ENCODE peak calls at places on chromosome 20, in nine cellular contexts. D is stimulated activated naive B cell treated with anti-CD40 and anti-IgM and Interleukin-4, amounts not matched to agents 10 μg/mL and 1 μg/mL and 100 μg/mL, for 72 hours; V is iris pigment epithelial cell; R is stimulated activated CD8-positive, alpha-beta memory T cell treated with anti-CD3 and anti-CD28 coated beads, Interleukin-2, amount 100 ng/mL, for 48 hours; C is lower leg skin; M is mesothelial cell of epicardium; G is B cell; O is CD8-positive, alpha-beta T cell; X is fibroblast of mammary gland. S is an unnamed sample.

GRCh38 chr20:625360-625932 is 15.3 kb upstream of the TCF15 start:
- DNase-seq in D (no peak), G (no peak), V (no peak), M (no peak), C (no peak), R (no peak), X (no peak), O (no peak), S (no peak)

GRCh38 chr20:63846938-63847373 is 14.3 kb upstream of the ABHD16B start:
- DNase-seq in O (no peak), V (no peak), M (no peak), G (no peak), R (no peak), X (no peak), D (no peak), C (no peak), S (no peak)

GRCh38 chr20:62900052-62900691 is 26.1 kb downstream of the DIDO1 start:
- DNase-seq in X (peak; percentile 71), G (peak; percentile 94), R (peak; percentile 60), M (peak; percentile 51), V (peak; percentile 76), C (peak; percentile 95), O (peak; percentile 70), D (peak; percentile 65), S (peak; percentile 80)

GRCh38 chr20:49397525-49397924 is 84.9 kb downstream of the KCNB1 start:
- DNase-seq in D (no peak), C (no peak), O (no peak), V (peak; percentile 49), G (no peak), X (peak; percentile 82), R (no peak), M (no peak), S (no peak)

GRCh38 chr20:23889775-23890187 is 10.2 kb upstream of the CST5 start:
- DNase-seq in D (peak; percentile 39), O (peak; percentile 37), C (no peak), G (no peak), R (peak; percentile 33), V (peak; percentile 39), X (peak; percentile 57), M (no peak), S (peak; percentile 76)

GRCh38 chr20:39943336-39943735 is 745.7 kb downstream of the MAFB start:
- DNase-seq in C (no peak), M (no peak), D (no peak), O (no peak), X (no peak), G (no peak), V (no peak), R (no peak), S (no peak)

GRCh38 chr20:41738584-41739193 is 120.5 kb upstream of the CHD6 start:
- DNase-seq in M (no peak), G (no peak), O (no peak), X (peak; percentile 45), R (peak; percentile 14), C (peak; percentile 76), V (peak; percentile 48), D (peak; percentile 15), S (peak; percentile 71)

GRCh38 chr20:50487397-50487796 is 22.8 kb upstream of the PTPN1 start:
- DNase-seq in D (no peak), G (no peak), X (no peak), O (no peak), R (no peak), C (no peak), M (no peak), V (no peak), S (no peak)

GRCh38 chr20:9590189-9590588 is 75.8 kb downstream of the LAMP5 start:
- DNase-seq in M (no peak), G (no peak), D (no peak), O (no peak), C (no peak), X (peak; percentile 69), R (no peak), V (peak; percentile 49), S (no peak)

GRCh38 chr20:54000262-54000661 is 70.1 kb downstream of the BCAS1 start:
- DNase-seq in V (no peak), C (no peak), O (no peak), R (no peak), G (no peak), D (no peak), M (no peak), X (no peak), S (no peak)

GRCh38 chr20:14609328-14610221 is 272.2 kb upstream of the FLRT3 start:
- DNase-seq in M (no peak), D (no peak), V (no peak), C (no peak), O (no peak), G (no peak), R (no peak), X (no peak), S (no peak)

GRCh38 chr20:51767018-51767866 is 948 bp downstream of the ATP9A start:
- DNase-seq in D (peak; percentile 24), C (peak; percentile 89), X (peak; percentile 35), R (peak; percentile 49), V (peak; percentile 50), O (no peak), G (peak; percentile 53), M (peak; percentile 74), S (peak; percentile 65)

GRCh38 chr20:45919536-45919933 is 7.6 kb upstream of the PLTP start:
- DNase-seq in M (no peak), R (no peak), G (no peak), X (peak; percentile 92), O (no peak), V (peak; percentile 95), C (no peak), D (no peak), S (no peak)

S was measured in SK-MEL-5.